ENCODE peak calls at places on chromosomes 4 and X, in nine cellular contexts. One of them, this sample, is unnamed.
A peak's percentile ranks its signal among the peaks of the same experiment; 100 is the strongest.

GRCh38 chr4:81564025-81564424 is 92.3 kb upstream of the RASGEF1B start:
- DNase-seq in iPS DF 6.9: no peak
- DNase-seq in transverse colon: no peak
- DNase-seq in hepatocyte: no peak
- DNase-seq in A549: no peak
- DNase-seq in lower lobe of right lung: no peak
- DNase-seq in AG04450: no peak
- DNase-seq in GM12878: no peak
- DNase-seq in suprapubic skin: no peak
- DNase-seq in this sample: no peak

GRCh38 chr4:134465417-134465816 is 263.8 kb upstream of the PABPC4L start:
- DNase-seq in iPS DF 6.9: no peak
- DNase-seq in transverse colon: no peak
- DNase-seq in hepatocyte: no peak
- DNase-seq in A549: no peak
- DNase-seq in lower lobe of right lung: no peak
- DNase-seq in AG04450: no peak
- DNase-seq in GM12878: no peak
- DNase-seq in suprapubic skin: no peak
- DNase-seq in this sample: no peak

GRCh38 chr4:117893207-117893606 is 141.1 kb upstream of the NDST3 start:
- DNase-seq in iPS DF 6.9: no peak
- DNase-seq in transverse colon: no peak
- DNase-seq in hepatocyte: no peak
- DNase-seq in A549: no peak
- DNase-seq in lower lobe of right lung: no peak
- DNase-seq in AG04450: no peak
- DNase-seq in GM12878: no peak
- DNase-seq in suprapubic skin: no peak
- DNase-seq in this sample: no peak

GRCh38 chrX:40943093-40943641 is 142.1 kb upstream of the USP9X start:
- DNase-seq in iPS DF 6.9: no peak
- DNase-seq in transverse colon: no peak
- DNase-seq in hepatocyte: no peak
- DNase-seq in A549: no peak
- DNase-seq in lower lobe of right lung: no peak
- DNase-seq in AG04450: no peak
- DNase-seq in GM12878: no peak
- DNase-seq in suprapubic skin: no peak
- DNase-seq in this sample: no peak

GRCh38 chr4:113766882-113767281 is 5.3 kb upstream of the CAMK2D start:
- DNase-seq in iPS DF 6.9: no peak
- DNase-seq in transverse colon: no peak
- DNase-seq in hepatocyte: peak; percentile 33
- DNase-seq in A549: no peak
- DNase-seq in lower lobe of right lung: no peak
- DNase-seq in AG04450: no peak
- DNase-seq in GM12878: no peak
- DNase-seq in suprapubic skin: no peak
- DNase-seq in this sample: no peak

GRCh38 chr4:150318527-150318926 is 240.3 kb downstream of the DCLK2 start:
- DNase-seq in iPS DF 6.9: no peak
- DNase-seq in transverse colon: no peak
- DNase-seq in hepatocyte: no peak
- DNase-seq in A549: no peak
- DNase-seq in lower lobe of right lung: no peak
- DNase-seq in AG04450: no peak
- DNase-seq in GM12878: no peak
- DNase-seq in suprapubic skin: no peak
- DNase-seq in this sample: no peak

GRCh38 chr4:112083587-112084347 is 61.5 kb upstream of the FAM241A start:
- DNase-seq in iPS DF 6.9: no peak
- DNase-seq in transverse colon: no peak
- DNase-seq in hepatocyte: no peak
- DNase-seq in A549: peak; percentile 56
- DNase-seq in lower lobe of right lung: no peak
- DNase-seq in AG04450: no peak
- DNase-seq in GM12878: no peak
- DNase-seq in suprapubic skin: no peak
- DNase-seq in this sample: no peak

GRCh38 chr4:92163348-92163747 is 140.4 kb upstream of the GRID2 start:
- DNase-seq in iPS DF 6.9: peak; percentile 9
- DNase-seq in transverse colon: no peak
- DNase-seq in hepatocyte: no peak
- DNase-seq in A549: peak; percentile 5
- DNase-seq in lower lobe of right lung: no peak
- DNase-seq in AG04450: no peak
- DNase-seq in GM12878: no peak
- DNase-seq in suprapubic skin: no peak
- DNase-seq in this sample: no peak

GRCh38 chr4:56782019-56782418 is 39.5 kb downstream of the SPINK2 start:
- DNase-seq in iPS DF 6.9: no peak
- DNase-seq in transverse colon: no peak
- DNase-seq in hepatocyte: no peak
- DNase-seq in A549: no peak
- DNase-seq in lower lobe of right lung: no peak
- DNase-seq in AG04450: no peak
- DNase-seq in GM12878: no peak
- DNase-seq in suprapubic skin: no peak
- DNase-seq in this sample: no peak

GRCh38 chr4:185015108-185015507 is 3.2 kb upstream of the HELT start:
- DNase-seq in iPS DF 6.9: no peak
- DNase-seq in transverse colon: no peak
- DNase-seq in hepatocyte: no peak
- DNase-seq in A549: no peak
- DNase-seq in lower lobe of right lung: no peak
- DNase-seq in AG04450: no peak
- DNase-seq in GM12878: no peak
- DNase-seq in suprapubic skin: no peak
- DNase-seq in this sample: no peak

DNA sequence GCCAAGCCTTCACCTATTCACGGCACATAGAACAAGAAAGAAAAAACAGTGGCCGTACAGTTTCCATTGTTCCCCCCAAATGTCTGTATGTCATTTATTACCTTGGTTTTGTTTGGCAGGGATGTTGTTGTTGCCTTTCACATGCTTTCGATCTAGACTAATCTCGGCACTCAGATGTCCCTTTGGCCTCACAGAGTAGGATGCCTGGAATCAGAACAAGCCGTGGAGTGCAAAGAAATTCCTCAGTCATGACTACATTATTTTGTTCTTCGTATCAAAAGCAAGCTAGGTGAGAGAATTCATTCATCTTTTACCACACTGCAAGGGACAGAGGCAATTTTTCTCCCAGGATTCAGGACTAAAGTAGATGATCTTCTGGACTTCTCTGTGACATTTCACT is 106.9 kb downstream of the SMIM20 start:
- DNase-seq in iPS DF 6.9: no peak
- DNase-seq in transverse colon: no peak
- DNase-seq in hepatocyte: no peak
- DNase-seq in A549: no peak
- DNase-seq in lower lobe of right lung: no peak
- DNase-seq in AG04450: peak; percentile 18
- DNase-seq in GM12878: no peak
- DNase-seq in suprapubic skin: no peak
- DNase-seq in this sample: no peak
- H3K27ac ChIP-seq in iPS DF 6.9: no peak overlapping the region
- H3K27ac ChIP-seq in transverse colon: peak overlapping the region; percentile 78
- H3K27ac ChIP-seq in hepatocyte: peak overlapping the region; percentile 59
- H3K27ac ChIP-seq in A549: no peak overlapping the region
- H3K27ac ChIP-seq in lower lobe of right lung: peak overlapping the region; percentile 71
- H3K27ac ChIP-seq in AG04450: no peak overlapping the region
- H3K27ac ChIP-seq in GM12878: no peak overlapping the region
- H3K27ac ChIP-seq in suprapubic skin: no peak overlapping the region
- H3K27ac ChIP-seq in this sample: peak overlapping the region; percentile 69

GRCh38 chr4:153490985-153491483 is 24.9 kb downstream of the TMEM131L start:
- DNase-seq in iPS DF 6.9: no peak
- DNase-seq in transverse colon: no peak
- DNase-seq in hepatocyte: no peak
- DNase-seq in A549: no peak
- DNase-seq in lower lobe of right lung: no peak
- DNase-seq in AG04450: no peak
- DNase-seq in GM12878: no peak
- DNase-seq in suprapubic skin: no peak
- DNase-seq in this sample: no peak
- H3K4me3 ChIP-seq in iPS DF 6.9: no peak overlapping the region
- H3K4me3 ChIP-seq in transverse colon: no peak overlapping the region
- H3K4me3 ChIP-seq in hepatocyte: no peak overlapping the region
- H3K4me3 ChIP-seq in A549: no peak overlapping the region
- H3K4me3 ChIP-seq in lower lobe of right lung: no peak overlapping the region
- H3K4me3 ChIP-seq in AG04450: no peak overlapping the region
- H3K4me3 ChIP-seq in GM12878: peak overlapping the region; percentile 85
- H3K4me3 ChIP-seq in suprapubic skin: no peak overlapping the region
- H3K4me3 ChIP-seq in this sample: no peak overlapping the region

DNA sequence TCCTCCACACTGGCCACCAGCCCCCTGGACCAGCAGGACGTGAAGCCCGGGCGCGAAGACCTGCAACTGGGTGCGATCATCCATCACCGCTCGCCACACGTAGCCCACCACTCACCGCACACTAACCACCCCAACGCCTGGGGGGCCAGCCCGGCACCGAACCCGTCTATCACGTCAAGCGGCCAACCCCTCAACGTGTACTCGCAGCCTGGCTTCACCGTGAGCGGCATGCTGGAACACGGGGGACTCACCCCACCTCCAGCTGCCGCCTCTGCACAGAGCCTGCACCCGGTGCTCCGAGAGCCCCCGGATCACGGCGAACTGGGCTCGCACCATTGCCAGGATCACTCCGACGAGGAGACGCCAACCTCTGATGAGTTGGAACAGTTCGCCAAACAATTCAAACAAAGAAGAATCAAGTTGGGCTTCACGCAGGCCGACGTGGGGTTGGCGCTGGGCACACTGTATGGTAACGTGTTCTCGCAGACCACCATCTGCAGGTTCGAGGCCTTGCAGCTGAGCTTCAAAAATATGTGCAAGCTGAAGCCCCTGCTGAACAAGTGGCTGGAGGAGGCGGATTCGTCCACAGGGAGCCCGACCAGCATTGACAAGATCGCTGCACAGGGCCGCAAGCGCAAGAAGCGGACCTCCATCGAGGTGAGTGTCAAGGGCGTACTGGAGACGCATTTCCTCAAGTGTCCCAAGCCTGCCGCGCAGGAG is 596 bp downstream of the POU3F4 start:
- DNase-seq in iPS DF 6.9: no peak
- DNase-seq in transverse colon: no peak
- DNase-seq in hepatocyte: no peak
- DNase-seq in A549: no peak
- DNase-seq in lower lobe of right lung: no peak
- DNase-seq in AG04450: no peak
- DNase-seq in GM12878: no peak
- DNase-seq in suprapubic skin: no peak
- DNase-seq in this sample: no peak
- H3K9me3 ChIP-seq in iPS DF 6.9: no peaks in the 10 kb centered on the region
- H3K9me3 ChIP-seq in transverse colon: no peaks in the 10 kb centered on the region
- H3K9me3 ChIP-seq in hepatocyte: no peaks in the 10 kb centered on the region
- H3K9me3 ChIP-seq in A549: no peaks in the 10 kb centered on the region
- H3K9me3 ChIP-seq in lower lobe of right lung: no peaks in the 10 kb centered on the region
- H3K9me3 ChIP-seq in AG04450: peaks cover 12% of the 10 kb centered on the region
- H3K9me3 ChIP-seq in GM12878: no peaks in the 10 kb centered on the region
- H3K9me3 ChIP-seq in suprapubic skin: no peaks in the 10 kb centered on the region
- H3K9me3 ChIP-seq in this sample: no peaks in the 10 kb centered on the region

GRCh38 chr4:87073570-87074470 is 139.0 kb downstream of the AFF1 start:
- DNase-seq in iPS DF 6.9: no peak
- DNase-seq in transverse colon: peak; percentile 60
- DNase-seq in hepatocyte: no peak
- DNase-seq in A549: no peak
- DNase-seq in lower lobe of right lung: peak; percentile 65
- DNase-seq in AG04450: no peak
- DNase-seq in GM12878: peak; percentile 93
- DNase-seq in suprapubic skin: no peak
- DNase-seq in this sample: no peak
- H3K27ac ChIP-seq in iPS DF 6.9: no peak overlapping the region
- H3K27ac ChIP-seq in transverse colon: peak overlapping the region; percentile 83
- H3K27ac ChIP-seq in hepatocyte: peak overlapping the region; percentile 4
- H3K27ac ChIP-seq in A549: no peak overlapping the region
- H3K27ac ChIP-seq in lower lobe of right lung: peak overlapping the region; percentile 27
- H3K27ac ChIP-seq in AG04450: no peak overlapping the region
- H3K27ac ChIP-seq in GM12878: peak overlapping the region; percentile 98
- H3K27ac ChIP-seq in suprapubic skin: peak overlapping the region; percentile 74
- H3K27ac ChIP-seq in this sample: no peak overlapping the region

GRCh38 chrX:3290561-3290960 is 55.9 kb downstream of the MXRA5 start:
- DNase-seq in iPS DF 6.9: no peak
- DNase-seq in transverse colon: no peak
- DNase-seq in hepatocyte: no peak
- DNase-seq in A549: no peak
- DNase-seq in lower lobe of right lung: no peak
- DNase-seq in AG04450: no peak
- DNase-seq in GM12878: no peak
- DNase-seq in suprapubic skin: no peak
- DNase-seq in this sample: no peak
- H3K4me3 ChIP-seq in iPS DF 6.9: no peak overlapping the region
- H3K4me3 ChIP-seq in transverse colon: no peak overlapping the region
- H3K4me3 ChIP-seq in hepatocyte: no peak overlapping the region
- H3K4me3 ChIP-seq in A549: no peak overlapping the region
- H3K4me3 ChIP-seq in lower lobe of right lung: no peak overlapping the region
- H3K4me3 ChIP-seq in AG04450: no peak overlapping the region
- H3K4me3 ChIP-seq in GM12878: no peak overlapping the region
- H3K4me3 ChIP-seq in suprapubic skin: no peak overlapping the region
- H3K4me3 ChIP-seq in this sample: no peak overlapping the region

DNA sequence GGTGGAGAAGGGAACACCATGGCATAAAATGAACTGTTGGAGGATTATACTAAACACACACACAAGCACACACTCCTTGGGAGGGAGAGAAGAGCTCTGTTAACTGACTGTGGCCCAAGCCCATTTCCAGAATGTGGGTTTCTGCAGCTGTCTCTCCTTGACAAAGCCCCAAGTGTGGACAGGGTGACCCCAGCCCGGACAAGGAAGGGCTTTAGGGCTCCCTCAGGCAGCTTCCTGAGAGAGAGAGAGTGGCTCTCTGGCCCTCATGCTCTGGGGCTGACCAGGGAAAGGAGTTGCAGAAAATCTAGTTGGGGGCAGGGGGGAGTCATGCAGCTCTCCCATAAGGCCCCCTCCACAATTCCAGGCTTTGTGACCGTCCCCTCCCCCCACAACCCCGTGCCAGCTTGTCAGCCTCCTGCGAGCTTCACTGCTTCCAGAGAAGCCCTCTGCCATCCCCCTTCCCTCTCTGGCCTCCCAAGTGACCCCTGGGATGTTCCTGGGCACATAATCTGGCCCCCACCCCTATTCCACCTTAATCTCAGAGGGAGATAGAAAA is 590 bp downstream of the ARHGEF9 start:
- DNase-seq in iPS DF 6.9: no peak
- DNase-seq in transverse colon: peak; percentile 17
- DNase-seq in hepatocyte: peak; percentile 7
- DNase-seq in A549: no peak
- DNase-seq in lower lobe of right lung: no peak
- DNase-seq in AG04450: no peak
- DNase-seq in GM12878: no peak
- DNase-seq in suprapubic skin: no peak
- DNase-seq in this sample: no peak
- H3K9me3 ChIP-seq in iPS DF 6.9: no peaks in the 10 kb centered on the region
- H3K9me3 ChIP-seq in transverse colon: no peaks in the 10 kb centered on the region
- H3K9me3 ChIP-seq in hepatocyte: no peaks in the 10 kb centered on the region
- H3K9me3 ChIP-seq in A549: no peaks in the 10 kb centered on the region
- H3K9me3 ChIP-seq in lower lobe of right lung: no peaks in the 10 kb centered on the region
- H3K9me3 ChIP-seq in AG04450: no peaks in the 10 kb centered on the region
- H3K9me3 ChIP-seq in GM12878: no peaks in the 10 kb centered on the region
- H3K9me3 ChIP-seq in suprapubic skin: no peaks in the 10 kb centered on the region
- H3K9me3 ChIP-seq in this sample: no peaks in the 10 kb centered on the region

GRCh38 chr4:80184053-80184790 is 13.1 kb upstream of the PRDM8 start:
- DNase-seq in iPS DF 6.9: no peak
- DNase-seq in transverse colon: peak; percentile 89
- DNase-seq in hepatocyte: peak; percentile 87
- DNase-seq in A549: peak; percentile 52
- DNase-seq in lower lobe of right lung: peak; percentile 89
- DNase-seq in AG04450: no peak
- DNase-seq in GM12878: no peak
- DNase-seq in suprapubic skin: peak; percentile 89
- DNase-seq in this sample: no peak
- H3K27ac ChIP-seq in iPS DF 6.9: no peak overlapping the region
- H3K27ac ChIP-seq in transverse colon: peak overlapping the region; percentile 85
- H3K27ac ChIP-seq in hepatocyte: no peak overlapping the region
- H3K27ac ChIP-seq in A549: peak overlapping the region; percentile 45
- H3K27ac ChIP-seq in lower lobe of right lung: peak overlapping the region; percentile 55
- H3K27ac ChIP-seq in AG04450: peak overlapping the region; percentile 61
- H3K27ac ChIP-seq in GM12878: no peak overlapping the region
- H3K27ac ChIP-seq in suprapubic skin: peak overlapping the region; percentile 76
- H3K27ac ChIP-seq in this sample: peak overlapping the region; percentile 10

This sample was measured in thoracic aorta.